ENCODE peak calls at places on chromosomes 3 and 15, in four cellular contexts. One of them, this sample, is unnamed.

GRCh38 chr3:8768364-8769087 is 887 bp downstream of the OXTR start:
- DNase-seq in coronary artery: no peak
- DNase-seq in A549: no peak
- DNase-seq in omental fat pad: no peak
- DNase-seq in this sample: no peak

GRCh38 chr3:151835751-151836550 is 22.0 kb downstream of the AADAC start:
- DNase-seq in omental fat pad: no peak
- DNase-seq in A549: peak
- DNase-seq in coronary artery: no peak
- DNase-seq in this sample: no peak

GRCh38 chr3:62421275-62421674 is 47.9 kb upstream of the FEZF2 start:
- DNase-seq in omental fat pad: no peak
- DNase-seq in A549: no peak
- DNase-seq in coronary artery: no peak
- DNase-seq in this sample: no peak

GRCh38 chr3:195236801-195237570 is 34.0 kb downstream of the XXYLT1 start:
- DNase-seq in A549: no peak
- DNase-seq in omental fat pad: peak
- DNase-seq in coronary artery: peak
- DNase-seq in this sample: no peak

GRCh38 chr3:58048301-58048700 is 40.1 kb downstream of the FLNB start:
- DNase-seq in omental fat pad: no peak
- DNase-seq in A549: no peak
- DNase-seq in coronary artery: no peak
- DNase-seq in this sample: no peak

GRCh38 chr15:90496791-90497190 is 32.9 kb upstream of the CRTC3 start:
- DNase-seq in omental fat pad: no peak
- DNase-seq in A549: no peak
- DNase-seq in coronary artery: no peak
- DNase-seq in this sample: no peak

GRCh38 chr3:186340211-186340610 is 21.8 kb downstream of the DGKG start:
- DNase-seq in A549: no peak
- DNase-seq in omental fat pad: no peak
- DNase-seq in coronary artery: no peak
- DNase-seq in this sample: no peak

GRCh38 chr15:88174571-88174970 is 82.0 kb downstream of the NTRK3 start:
- DNase-seq in omental fat pad: no peak
- DNase-seq in A549: no peak
- DNase-seq in coronary artery: no peak
- DNase-seq in this sample: no peak

GRCh38 chr3:34382859-34383258 is 584.4 kb downstream of the PDCD6IP start:
- DNase-seq in A549: no peak
- DNase-seq in omental fat pad: no peak
- DNase-seq in coronary artery: no peak
- DNase-seq in this sample: no peak

GRCh38 chr3:127823590-127823857 is 1.2 kb upstream of the MGLL start:
- DNase-seq in omental fat pad: no peak
- DNase-seq in A549: no peak
- DNase-seq in coronary artery: no peak
- DNase-seq in this sample: no peak

DNA sequence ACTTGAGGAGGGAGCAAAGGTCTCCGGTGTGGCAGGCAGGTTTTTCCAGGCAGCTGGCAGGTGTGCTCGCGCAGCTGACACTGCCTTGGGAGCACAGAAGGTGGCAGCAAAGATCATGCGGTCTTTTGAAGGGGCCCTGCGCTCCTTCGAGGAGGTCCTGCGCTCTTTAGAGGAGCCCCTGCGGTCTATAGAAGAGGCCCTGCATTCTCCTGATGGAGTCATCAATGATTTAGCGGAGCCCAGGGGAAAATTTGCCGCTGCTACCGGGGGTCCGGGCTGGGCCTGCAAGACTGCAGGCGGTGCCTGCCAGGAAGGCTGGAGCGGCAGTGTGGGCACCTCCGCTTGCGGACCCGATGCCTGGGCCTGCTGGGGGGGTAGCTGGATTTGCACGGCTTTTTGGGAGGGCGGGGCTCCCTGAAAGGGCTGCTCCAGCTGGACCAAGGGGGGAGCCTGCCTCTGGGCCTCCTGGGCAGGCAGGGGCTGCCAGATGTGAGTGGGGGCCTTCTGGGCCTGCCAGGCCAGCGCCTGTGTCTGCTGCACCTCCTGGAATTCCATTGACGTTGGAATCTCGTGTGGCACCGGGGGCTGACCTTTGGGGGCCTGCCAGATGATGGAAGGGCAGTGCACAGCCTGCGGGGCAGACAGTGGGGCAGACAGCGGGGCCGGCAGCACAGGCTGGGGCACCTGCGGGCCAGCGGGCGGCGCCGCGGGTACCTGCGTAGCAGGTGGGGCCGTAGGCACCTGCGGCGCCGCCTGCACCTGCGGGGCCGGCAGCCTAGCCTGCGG is 2.1 kb downstream of the MAGEL2 start:
- DNase-seq in coronary artery: no peak
- DNase-seq in omental fat pad: no peak
- DNase-seq in A549: no peak
- DNase-seq in this sample: no peak
- TF ChIP-seq CTCF in coronary artery: no peak
- TF ChIP-seq CTCF in omental fat pad: no peak
- TF ChIP-seq CTCF in A549: no peak
- TF ChIP-seq CTCF in this sample: no peak

DNA sequence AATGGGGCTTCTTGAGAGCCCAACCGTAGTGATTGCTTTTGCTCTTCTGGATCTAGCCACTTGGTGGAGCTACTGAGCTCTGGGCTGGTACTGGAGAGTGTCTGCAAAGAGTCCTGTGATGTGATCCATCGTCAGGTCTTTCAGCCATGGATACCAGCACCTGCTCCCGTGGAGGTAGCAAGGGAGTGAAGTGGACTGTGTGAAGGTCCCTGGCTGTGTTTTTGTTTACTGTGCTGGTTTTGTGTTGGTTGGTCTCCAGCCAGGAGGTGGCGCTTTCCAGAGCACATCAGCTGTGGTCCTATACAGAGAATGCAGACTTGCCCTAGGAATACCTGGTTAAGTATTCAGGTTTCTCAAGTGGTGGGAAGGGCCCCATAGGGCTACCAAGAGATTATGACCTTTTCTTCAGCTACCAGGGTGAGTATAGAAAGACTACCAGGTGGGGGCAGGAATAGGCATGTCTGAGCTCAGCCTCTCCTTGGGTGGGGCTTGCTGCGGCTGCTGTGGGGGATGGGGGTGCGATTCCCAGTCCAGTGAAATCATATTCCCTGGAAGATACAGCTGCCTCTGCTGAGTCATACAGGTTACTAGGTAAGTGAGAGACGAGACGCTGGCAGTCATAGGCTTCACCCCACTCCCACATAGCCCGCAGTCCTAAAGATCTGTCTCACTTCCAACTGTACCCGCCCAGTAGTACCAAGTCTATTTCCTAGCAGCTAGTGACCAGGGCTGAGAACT is 733.7 kb downstream of the ZNF385D start:
- DNase-seq in omental fat pad: no peak
- DNase-seq in coronary artery: no peak
- DNase-seq in A549: peak
- DNase-seq in this sample: no peak
- TF ChIP-seq CTCF in omental fat pad: no peak
- TF ChIP-seq CTCF in coronary artery: no peak
- TF ChIP-seq CTCF in A549: no peak
- TF ChIP-seq CTCF in this sample: no peak

GRCh38 chr3:75176886-75177285 is 487.2 kb upstream of the FRG2C start:
- DNase-seq in A549: no peak
- DNase-seq in coronary artery: no peak
- DNase-seq in omental fat pad: no peak
- DNase-seq in this sample: no peak
- TF ChIP-seq CTCF in A549: no peak
- TF ChIP-seq CTCF in coronary artery: no peak
- TF ChIP-seq CTCF in omental fat pad: no peak
- TF ChIP-seq CTCF in this sample: no peak

GRCh38 chr15:101469520-101470288 is 19.8 kb downstream of the PCSK6 start:
- DNase-seq in coronary artery: no peak
- DNase-seq in omental fat pad: no peak
- DNase-seq in A549: no peak
- DNase-seq in this sample: no peak
- TF ChIP-seq CTCF in coronary artery: no peak
- TF ChIP-seq CTCF in omental fat pad: no peak
- TF ChIP-seq CTCF in A549: no peak
- TF ChIP-seq CTCF in this sample: no peak

GRCh38 chr3:74897006-74897405 is 282.5 kb upstream of the CNTN3 start:
- DNase-seq in A549: peak
- DNase-seq in coronary artery: no peak
- DNase-seq in omental fat pad: no peak
- DNase-seq in this sample: no peak
- TF ChIP-seq CTCF in A549: no peak
- TF ChIP-seq CTCF in coronary artery: no peak
- TF ChIP-seq CTCF in omental fat pad: no peak
- TF ChIP-seq CTCF in this sample: no peak

GRCh38 chr3:169509359-169509758 is 154.2 kb downstream of the MECOM start:
- DNase-seq in omental fat pad: no peak
- DNase-seq in A549: no peak
- DNase-seq in coronary artery: no peak
- DNase-seq in this sample: no peak

GRCh38 chr3:169509780-169510179 is 153.7 kb downstream of the MECOM start:
- DNase-seq in coronary artery: no peak
- DNase-seq in A549: no peak
- DNase-seq in omental fat pad: no peak
- DNase-seq in this sample: no peak

GRCh38 chr3:169508426-169508825 is 155.1 kb downstream of the MECOM start:
- DNase-seq in A549: no peak
- DNase-seq in omental fat pad: no peak
- DNase-seq in coronary artery: no peak
- DNase-seq in this sample: no peak

GRCh38 chr3:169501777-169502320 is 161.7 kb downstream of the MECOM start:
- DNase-seq in coronary artery: no peak
- DNase-seq in A549: no peak
- DNase-seq in omental fat pad: no peak
- DNase-seq in this sample: no peak

GRCh38 chr3:169505577-169506155 is 157.8 kb downstream of the MECOM start:
- DNase-seq in A549: peak
- DNase-seq in coronary artery: no peak
- DNase-seq in omental fat pad: no peak
- DNase-seq in this sample: no peak
- TF ChIP-seq CTCF in A549: peak
- TF ChIP-seq CTCF in coronary artery: no peak
- TF ChIP-seq CTCF in omental fat pad: no peak
- TF ChIP-seq CTCF in this sample: no peak

DNA sequence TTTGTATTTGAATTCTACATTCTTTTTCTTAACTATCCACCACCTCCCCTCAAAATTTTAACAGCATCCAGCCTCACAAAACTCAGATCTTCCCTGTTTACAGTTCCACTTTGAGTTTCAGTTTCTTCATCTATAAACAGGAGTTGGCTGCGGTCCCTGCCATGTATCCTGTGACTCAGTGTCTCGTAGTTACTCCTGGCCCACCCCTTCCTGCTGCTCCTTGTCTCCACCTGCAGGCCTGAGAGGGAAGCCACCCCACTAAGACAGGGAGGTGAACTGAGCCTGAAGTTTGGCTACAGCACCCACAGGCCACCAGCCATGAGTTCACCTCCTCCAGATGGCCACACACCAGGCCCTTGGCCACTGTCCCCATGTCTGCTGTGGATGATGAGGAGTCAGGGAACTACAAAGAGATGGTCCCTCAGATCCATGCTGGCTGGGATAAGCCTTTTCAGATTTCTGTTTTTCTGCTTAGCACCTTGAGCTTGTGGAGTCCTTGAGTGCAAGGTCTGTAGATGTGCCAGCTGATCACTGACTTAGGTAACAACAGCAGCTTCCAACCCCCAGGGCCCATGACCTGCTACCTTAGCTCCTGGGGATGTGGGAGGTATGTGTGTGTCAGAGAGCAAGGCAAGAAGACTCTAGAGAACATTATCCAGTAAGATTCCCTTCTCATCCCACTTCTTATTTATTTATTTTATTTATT is 37.5 kb downstream of the CD86 start:
- DNase-seq in A549: peak
- DNase-seq in omental fat pad: no peak
- DNase-seq in coronary artery: no peak
- DNase-seq in this sample: no peak
- TF ChIP-seq CTCF in A549: no peak
- TF ChIP-seq CTCF in omental fat pad: no peak
- TF ChIP-seq CTCF in coronary artery: no peak
- TF ChIP-seq CTCF in this sample: peak

GRCh38 chr3:51719413-51720025 is 12.7 kb downstream of the GRM2 start:
- DNase-seq in coronary artery: no peak
- DNase-seq in A549: no peak
- DNase-seq in omental fat pad: no peak
- DNase-seq in this sample: no peak
- TF ChIP-seq CTCF in coronary artery: no peak
- TF ChIP-seq CTCF in A549: no peak
- TF ChIP-seq CTCF in omental fat pad: no peak
- TF ChIP-seq CTCF in this sample: no peak

GRCh38 chr3:72041531-72041930 is 256.6 kb upstream of the PROK2 start:
- DNase-seq in omental fat pad: no peak
- DNase-seq in coronary artery: no peak
- DNase-seq in A549: no peak
- DNase-seq in this sample: no peak
- TF ChIP-seq CTCF in omental fat pad: no peak
- TF ChIP-seq CTCF in coronary artery: no peak
- TF ChIP-seq CTCF in A549: no peak
- TF ChIP-seq CTCF in this sample: no peak

This sample was measured in esophagus squamous epithelium.